ENCODE peak calls at places on chromosome 16, in five cellular contexts. T is dermis microvascular lymphatic vessel endothelial cell; R is tibial nerve; L is activated naive CD4-positive, alpha-beta T cell treated with anti-CD3 and anti-CD28 coated beads for 36 hours; D is B cell. Q is an unnamed sample.
A peak's percentile ranks its signal among the peaks of the same experiment; 100 is the strongest.

GRCh38 chr16:72934661-72935403 is 113.1 kb downstream of the ZFHX3 start:
- DNase-seq in T (no peak), R (peak; percentile 69), L (no peak), D (no peak), Q (no peak)

GRCh38 chr16:86809458-86809955 is 231.2 kb downstream of the FOXL1 start:
- DNase-seq in T (no peak), R (no peak), L (no peak), D (no peak), Q (no peak)

GRCh38 chr16:14678748-14679497 is 15.2 kb downstream of the PLA2G10 start:
- DNase-seq in T (no peak), R (no peak), L (no peak), D (no peak), Q (no peak)

GRCh38 chr16:78987676-78988075 is 612.9 kb downstream of the MAF start:
- DNase-seq in T (no peak), R (no peak), L (no peak), D (no peak), Q (no peak)

GRCh38 chr16:66095676-66096075 is 270.8 kb upstream of the CDH5 start:
- DNase-seq in T (no peak), R (no peak), L (no peak), D (no peak), Q (no peak)

GRCh38 chr16:56866955-56867830 is 2.2 kb downstream of the SLC12A3 start:
- DNase-seq in T (peak; percentile 48), R (peak; percentile 86), L (peak; percentile 64), D (peak; percentile 77), Q (peak; percentile 43)

GRCh38 chr16:15925631-15926030 is 23.8 kb upstream of the ABCC1 start:
- DNase-seq in T (no peak), R (no peak), L (no peak), D (no peak), Q (no peak)

GRCh38 chr16:1612320-1613111 is at the start of gene CRAMP1:
- DNase-seq in T (no peak), R (no peak), L (peak; percentile 22), D (peak; percentile 52), Q (peak; percentile 86)

GRCh38 chr16:3954411-3954921 is 74.0 kb upstream of the CREBBP start:
- DNase-seq in T (no peak), R (peak; percentile 53), L (peak; percentile 20), D (no peak), Q (no peak)

GRCh38 chr16:4049031-4049430 is 67.2 kb downstream of the ADCY9 start:
- DNase-seq in T (no peak), R (no peak), L (no peak), D (no peak), Q (no peak)

GRCh38 chr16:56451753-56452689 is 667 bp downstream of the OGFOD1 start:
- DNase-seq in T (peak; percentile 36), R (no peak), L (peak; percentile 9), D (peak; percentile 6), Q (no peak)

GRCh38 chr16:85436636-85437160 is 176.4 kb upstream of the GSE1 start:
- DNase-seq in T (no peak), R (no peak), L (no peak), D (no peak), Q (no peak)

GRCh38 chr16:17348826-17349225 is 121.9 kb downstream of the XYLT1 start:
- DNase-seq in T (no peak), R (no peak), L (no peak), D (no peak), Q (no peak)

GRCh38 chr16:30357085-30357714 is 2.1 kb upstream of the CD2BP2 start:
- DNase-seq in T (no peak), R (no peak), L (no peak), D (no peak), Q (no peak)

GRCh38 chr16:2042666-2043295 is 4.9 kb downstream of the NTHL1 start:
- DNase-seq in T (no peak), R (no peak), L (no peak), D (no peak), Q (no peak)